ENCODE peak calls at places on chromosome 12, in seven cellular contexts. G is A549, D is adrenal gland, N is tibial nerve, M is NB4, R is thyroid gland, A is HCT116. L is an unnamed sample.

GRCh38 chr12:113422030-113422900 is at the start of gene SDSL:
- DNase-seq in G (peak), D (peak), N (peak), M (peak), R (peak), A (peak), L (peak)

GRCh38 chr12:80598004-80598606 is 109.3 kb upstream of the MYF6 start:
- DNase-seq in G (peak), D (peak), N (no peak), M (no peak), R (no peak), A (peak), L (no peak)

GRCh38 chr12:55927588-55928502 is at the start of gene PYM1:
- DNase-seq in G (peak), D (peak), N (peak), M (peak), R (peak), A (peak), L (no peak)

GRCh38 chr12:72141381-72141780 is 130.8 kb upstream of the TRHDE start:
- DNase-seq in G (peak), D (no peak), N (no peak), M (peak), R (no peak), A (peak), L (peak)

GRCh38 chr12:52436000-52436827 is 2.0 kb upstream of the KRT75 start:
- DNase-seq in G (no peak), D (no peak), N (no peak), M (no peak), R (no peak), A (no peak), L (no peak)

GRCh38 chr12:127150028-127150427 is 1116.9 kb upstream of the TMEM132C start:
- DNase-seq in G (no peak), D (no peak), N (no peak), M (no peak), R (no peak), A (no peak), L (no peak)

GRCh38 chr12:51401486-51401885 is 10.3 kb upstream of the GALNT6 start:
- DNase-seq in G (no peak), D (no peak), N (no peak), M (no peak), R (no peak), A (no peak), L (no peak)

GRCh38 chr12:130715996-130716917 is at the start of gene RIMBP2:
- DNase-seq in G (peak), D (peak), N (no peak), M (no peak), R (peak), A (no peak), L (no peak)

GRCh38 chr12:9319842-9320173 is 111.6 kb upstream of the PZP start:
- DNase-seq in G (no peak), D (no peak), N (no peak), M (no peak), R (no peak), A (no peak), L (no peak)

GRCh38 chr12:110279976-110280783 is 867 bp upstream of the ATP2A2 start:
- DNase-seq in G (peak), D (peak), N (peak), M (peak), R (peak), A (no peak), L (peak)

GRCh38 chr12:53805801-53806200 is 54.0 kb upstream of the CISTR start:
- DNase-seq in G (no peak), D (no peak), N (no peak), M (no peak), R (no peak), A (no peak), L (no peak)

GRCh38 chr12:21656931-21657335 is 709 bp downstream of the LDHB start:
- DNase-seq in G (peak), D (peak), N (peak), M (peak), R (peak), A (peak), L (no peak)

GRCh38 chr12:2877047-2877958 is at the start of the genes FOXM1 and RHNO1:
- DNase-seq in G (peak), D (peak), N (peak), M (peak), R (peak), A (peak), L (peak)

GRCh38 chr12:64890873-64891468 is 66.5 kb downstream of the TBC1D30 start:
- DNase-seq in G (peak), D (no peak), N (no peak), M (peak), R (no peak), A (peak), L (peak)

GRCh38 chr12:102948941-102949352 is 8.5 kb upstream of the ASCL1 start:
- DNase-seq in G (peak), D (peak), N (peak), M (peak), R (peak), A (peak), L (no peak)

GRCh38 chr12:14225064-14225463 is 140.4 kb upstream of the ATF7IP start:
- DNase-seq in G (no peak), D (no peak), N (no peak), M (no peak), R (no peak), A (no peak), L (no peak)

GRCh38 chr12:53938276-53939140 is at the start of gene HOXC13:
- DNase-seq in G (peak), D (peak), N (peak), M (peak), R (peak), A (peak), L (no peak)

GRCh38 chr12:4293942-4294505 is 20.5 kb downstream of the CCND2 start:
- DNase-seq in G (no peak), D (no peak), N (no peak), M (no peak), R (no peak), A (no peak), L (no peak)

GRCh38 chr12:29158364-29158763 is 9.3 kb downstream of the FAR2 start:
- DNase-seq in G (no peak), D (peak), N (no peak), M (peak), R (no peak), A (no peak), L (no peak)

GRCh38 chr12:87311206-87311605 is 718.0 kb downstream of the C12orf50 start:
- DNase-seq in G (no peak), D (no peak), N (no peak), M (no peak), R (no peak), A (no peak), L (no peak)

GRCh38 chr12:12474471-12474928 is 88.2 kb downstream of the DUSP16 start:
- DNase-seq in G (no peak), D (no peak), N (no peak), M (no peak), R (no peak), A (no peak), L (no peak)

GRCh38 chr12:74539261-74539660 is 1.6 kb downstream of the ATXN7L3B start:
- DNase-seq in G (no peak), D (no peak), N (no peak), M (no peak), R (no peak), A (no peak), L (no peak)

GRCh38 chr12:58804749-58805148 is 115.6 kb downstream of the LRIG3 start:
- DNase-seq in G (peak), D (no peak), N (no peak), M (peak), R (no peak), A (peak), L (no peak)

GRCh38 chr12:30691122-30691879 is 4.4 kb downstream of the IPO8 start:
- DNase-seq in G (peak), D (peak), N (peak), M (peak), R (no peak), A (no peak), L (no peak)

GRCh38 chr12:7460375-7461259 is 16.7 kb upstream of the CD163L1 start:
- DNase-seq in G (peak), D (peak), N (peak), M (peak), R (peak), A (peak), L (peak)
- TF ChIP-seq POLR2A in G (no peak), D (no peak), N (no peak), M (no peak), R (no peak), A (no peak), L (no peak)

GRCh38 chr12:6873094-6874006 is at the start of gene SPSB2:
- DNase-seq in G (peak), D (peak), N (peak), M (peak), R (peak), A (peak), L (peak)
- TF ChIP-seq POLR2A in G (peak), D (peak), N (peak), M (peak), R (peak), A (peak), L (peak)

GRCh38 chr12:45730842-45731336 is 1.4 kb downstream of the ARID2 start:
- DNase-seq in G (no peak), D (no peak), N (peak), M (peak), R (peak), A (no peak), L (no peak)

GRCh38 chr12:45731376-45731775 is 1.9 kb downstream of the ARID2 start:
- DNase-seq in G (no peak), D (no peak), N (no peak), M (no peak), R (no peak), A (no peak), L (no peak)

GRCh38 chr12:45729233-45730115 is at the start of gene ARID2:
- DNase-seq in G (peak), D (peak), N (peak), M (peak), R (peak), A (peak), L (peak)

GRCh38 chr12:45728625-45729232 is 777 bp upstream of the ARID2 start:
- DNase-seq in G (peak), D (peak), N (peak), M (peak), R (peak), A (peak), L (peak)

GRCh38 chr12:45730116-45730841 is 773 bp downstream of the ARID2 start:
- DNase-seq in G (peak), D (peak), N (peak), M (peak), R (peak), A (no peak), L (no peak)
- TF ChIP-seq POLR2A in G (no peak), D (no peak), N (no peak), M (peak), R (peak), A (no peak), L (no peak)

DNA sequence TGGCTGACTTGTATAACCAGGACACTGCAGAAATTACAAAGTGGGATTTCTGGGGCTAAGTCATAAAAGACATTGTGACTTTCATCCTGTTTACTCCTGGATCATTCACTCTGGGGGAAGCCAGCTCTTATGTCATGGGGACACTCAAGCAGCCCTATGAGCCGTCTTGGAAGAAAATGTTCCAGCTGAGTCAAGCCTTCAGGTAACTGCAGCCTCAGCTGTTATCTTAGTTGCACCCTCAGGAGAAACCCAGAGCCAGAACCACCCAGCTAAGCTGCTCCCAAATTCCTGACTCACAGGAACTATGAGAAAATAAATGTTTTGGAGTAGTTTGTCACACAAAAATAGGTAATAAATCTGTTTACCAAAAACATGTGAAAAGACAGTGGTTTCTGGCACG is 43.1 kb upstream of the GXYLT1 start:
- DNase-seq in G (no peak), D (no peak), N (no peak), M (no peak), R (peak), A (no peak), L (no peak)
- TF ChIP-seq POLR2A in G (no peak), D (no peak), N (no peak), M (no peak), R (no peak), A (no peak), L (no peak)

GRCh38 chr12:96334502-96334901 is 65.7 kb downstream of the CDK17 start:
- DNase-seq in G (no peak), D (no peak), N (no peak), M (no peak), R (no peak), A (no peak), L (no peak)

GRCh38 chr12:96336489-96336888 is 63.8 kb downstream of the CDK17 start:
- DNase-seq in G (no peak), D (no peak), N (no peak), M (no peak), R (no peak), A (no peak), L (no peak)

GRCh38 chr12:96335270-96335669 is 65.0 kb downstream of the CDK17 start:
- DNase-seq in G (no peak), D (no peak), N (no peak), M (no peak), R (no peak), A (no peak), L (no peak)

GRCh38 chr12:96343347-96343954 is 56.8 kb downstream of the CDK17 start:
- DNase-seq in G (no peak), D (no peak), N (no peak), M (peak), R (no peak), A (no peak), L (no peak)

GRCh38 chr12:96338852-96339478 is 61.3 kb downstream of the CDK17 start:
- DNase-seq in G (no peak), D (no peak), N (no peak), M (no peak), R (no peak), A (no peak), L (no peak)
- TF ChIP-seq POLR2A in G (no peak), D (no peak), N (no peak), M (no peak), R (no peak), A (no peak), L (no peak)

L was measured in GM12891.